ENCODE peak calls at places on chromosomes 1 and 21, in seven cellular contexts. One of them, this sample, is unnamed.

GRCh38 chr21:32083175-32083574 is 195.7 kb downstream of the MIS18A start:
- DNase-seq in activated CD8-positive, alpha-beta T cell treated with anti-CD3 and anti-CD28 coated beads for 36 hours: no peak
- DNase-seq in H1: no peak
- DNase-seq in chondrocyte: no peak
- DNase-seq in hepatocyte: no peak
- DNase-seq in mammary epithelial cell: no peak
- DNase-seq in colonic mucosa: no peak
- DNase-seq in this sample: no peak

GRCh38 chr1:57325117-57325516 is 98.7 kb downstream of the DAB1 start:
- DNase-seq in hepatocyte: peak; percentile 10
- DNase-seq in colonic mucosa: no peak
- DNase-seq in H1: no peak
- DNase-seq in activated CD8-positive, alpha-beta T cell treated with anti-CD3 and anti-CD28 coated beads for 36 hours: no peak
- DNase-seq in chondrocyte: no peak
- DNase-seq in mammary epithelial cell: no peak
- DNase-seq in this sample: no peak

GRCh38 chr1:235710665-235711064 is 61.1 kb upstream of the GNG4 start:
- DNase-seq in hepatocyte: no peak
- DNase-seq in activated CD8-positive, alpha-beta T cell treated with anti-CD3 and anti-CD28 coated beads for 36 hours: no peak
- DNase-seq in colonic mucosa: no peak
- DNase-seq in mammary epithelial cell: no peak
- DNase-seq in H1: no peak
- DNase-seq in chondrocyte: no peak
- DNase-seq in this sample: no peak

GRCh38 chr1:17228619-17229018 is 20.3 kb upstream of the PADI3 start:
- DNase-seq in colonic mucosa: no peak
- DNase-seq in H1: no peak
- DNase-seq in chondrocyte: no peak
- DNase-seq in mammary epithelial cell: no peak
- DNase-seq in hepatocyte: no peak
- DNase-seq in activated CD8-positive, alpha-beta T cell treated with anti-CD3 and anti-CD28 coated beads for 36 hours: no peak
- DNase-seq in this sample: no peak

GRCh38 chr21:45643021-45643980 is at the start of gene PCBP3:
- DNase-seq in H1: peak; percentile 86
- DNase-seq in hepatocyte: peak; percentile 97
- DNase-seq in mammary epithelial cell: peak; percentile 81
- DNase-seq in colonic mucosa: peak; percentile 98
- DNase-seq in activated CD8-positive, alpha-beta T cell treated with anti-CD3 and anti-CD28 coated beads for 36 hours: peak; percentile 98
- DNase-seq in chondrocyte: no peak
- DNase-seq in this sample: peak; percentile 97

GRCh38 chr1:185681034-185681633 is 53.1 kb upstream of the HMCN1 start:
- DNase-seq in colonic mucosa: peak; percentile 47
- DNase-seq in hepatocyte: peak; percentile 59
- DNase-seq in mammary epithelial cell: peak; percentile 41
- DNase-seq in chondrocyte: no peak
- DNase-seq in activated CD8-positive, alpha-beta T cell treated with anti-CD3 and anti-CD28 coated beads for 36 hours: peak; percentile 22
- DNase-seq in H1: no peak
- DNase-seq in this sample: no peak

GRCh38 chr21:32578107-32578691 is 7.1 kb downstream of the TCP10L start:
- DNase-seq in activated CD8-positive, alpha-beta T cell treated with anti-CD3 and anti-CD28 coated beads for 36 hours: peak; percentile 59
- DNase-seq in chondrocyte: no peak
- DNase-seq in mammary epithelial cell: peak; percentile 5
- DNase-seq in hepatocyte: no peak
- DNase-seq in H1: peak; percentile 23
- DNase-seq in colonic mucosa: peak; percentile 36
- DNase-seq in this sample: no peak

GRCh38 chr1:24696033-24696755 is 49.1 kb upstream of the CLIC4 start:
- DNase-seq in mammary epithelial cell: no peak
- DNase-seq in chondrocyte: no peak
- DNase-seq in H1: no peak
- DNase-seq in activated CD8-positive, alpha-beta T cell treated with anti-CD3 and anti-CD28 coated beads for 36 hours: no peak
- DNase-seq in colonic mucosa: no peak
- DNase-seq in hepatocyte: no peak
- DNase-seq in this sample: no peak

GRCh38 chr1:153122831-153123421 is 9.6 kb upstream of the SPRR2F start:
- DNase-seq in activated CD8-positive, alpha-beta T cell treated with anti-CD3 and anti-CD28 coated beads for 36 hours: no peak
- DNase-seq in hepatocyte: peak; percentile 8
- DNase-seq in colonic mucosa: no peak
- DNase-seq in mammary epithelial cell: peak; percentile 97
- DNase-seq in H1: peak; percentile 27
- DNase-seq in chondrocyte: no peak
- DNase-seq in this sample: peak; percentile 3

GRCh38 chr1:199403421-199404116 is 623.9 kb upstream of the NR5A2 start:
- DNase-seq in mammary epithelial cell: no peak
- DNase-seq in H1: no peak
- DNase-seq in activated CD8-positive, alpha-beta T cell treated with anti-CD3 and anti-CD28 coated beads for 36 hours: no peak
- DNase-seq in chondrocyte: no peak
- DNase-seq in hepatocyte: no peak
- DNase-seq in colonic mucosa: no peak
- DNase-seq in this sample: no peak
- TF ChIP-seq CTCF in mammary epithelial cell: no peak
- TF ChIP-seq CTCF in H1: no peak
- TF ChIP-seq CTCF in activated CD8-positive, alpha-beta T cell treated with anti-CD3 and anti-CD28 coated beads for 36 hours: no peak
- TF ChIP-seq CTCF in chondrocyte: peak; percentile 22
- TF ChIP-seq CTCF in hepatocyte: no peak
- TF ChIP-seq CTCF in colonic mucosa: no peak
- TF ChIP-seq CTCF in this sample: no peak

GRCh38 chr1:1305300-1306069 is 2.2 kb downstream of the ACAP3 start:
- DNase-seq in chondrocyte: no peak
- DNase-seq in colonic mucosa: peak; percentile 92
- DNase-seq in activated CD8-positive, alpha-beta T cell treated with anti-CD3 and anti-CD28 coated beads for 36 hours: peak; percentile 90
- DNase-seq in mammary epithelial cell: peak; percentile 73
- DNase-seq in hepatocyte: peak; percentile 90
- DNase-seq in H1: no peak
- DNase-seq in this sample: peak; percentile 85
- TF ChIP-seq CTCF in chondrocyte: peak; percentile 28
- TF ChIP-seq CTCF in colonic mucosa: no peak
- TF ChIP-seq CTCF in activated CD8-positive, alpha-beta T cell treated with anti-CD3 and anti-CD28 coated beads for 36 hours: no peak
- TF ChIP-seq CTCF in mammary epithelial cell: peak; percentile 33
- TF ChIP-seq CTCF in hepatocyte: peak; percentile 11
- TF ChIP-seq CTCF in H1: no peak
- TF ChIP-seq CTCF in this sample: peak; percentile 21

DNA sequence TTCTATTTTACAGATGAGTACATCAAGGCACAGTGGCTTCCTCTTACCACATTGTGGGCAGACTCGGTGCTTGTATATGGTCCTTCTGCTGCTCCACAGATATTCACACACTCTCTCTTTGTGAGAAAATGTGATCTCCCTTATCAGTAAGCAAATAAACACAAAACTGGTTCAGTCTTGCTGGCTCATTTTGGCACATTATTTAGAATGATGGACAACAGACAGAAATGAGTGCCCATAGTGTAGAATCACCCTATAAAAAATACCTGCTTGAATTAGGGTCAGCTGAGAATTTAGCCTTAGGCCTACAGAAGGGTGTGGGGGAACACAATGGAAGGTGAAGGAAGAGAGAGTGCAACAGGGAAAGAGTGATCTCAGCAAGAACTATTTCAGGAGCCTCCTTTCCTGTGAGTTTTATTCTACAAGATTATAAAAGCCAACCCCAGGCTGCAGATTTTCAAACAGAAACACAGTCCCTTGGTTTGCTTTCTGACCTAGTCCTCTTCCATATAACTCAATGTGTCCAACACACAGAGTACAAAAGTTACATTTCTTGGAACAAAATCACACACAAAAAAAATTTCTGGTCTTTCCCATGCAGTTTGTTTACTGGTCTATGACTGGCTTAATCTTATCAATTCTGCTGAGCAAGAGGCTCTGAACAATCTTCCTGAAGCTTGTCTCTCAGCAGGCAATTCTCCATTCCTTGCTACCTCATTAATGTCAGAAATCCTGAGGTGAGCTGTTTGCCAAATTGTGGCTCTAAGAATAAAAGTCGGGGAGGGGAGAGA is 423.3 kb downstream of the HLX start:
- DNase-seq in mammary epithelial cell: no peak
- DNase-seq in colonic mucosa: no peak
- DNase-seq in chondrocyte: no peak
- DNase-seq in H1: no peak
- DNase-seq in hepatocyte: no peak
- DNase-seq in activated CD8-positive, alpha-beta T cell treated with anti-CD3 and anti-CD28 coated beads for 36 hours: no peak
- DNase-seq in this sample: no peak
- TF ChIP-seq CTCF in mammary epithelial cell: no peak
- TF ChIP-seq CTCF in colonic mucosa: no peak
- TF ChIP-seq CTCF in chondrocyte: no peak
- TF ChIP-seq CTCF in H1: no peak
- TF ChIP-seq CTCF in hepatocyte: no peak
- TF ChIP-seq CTCF in activated CD8-positive, alpha-beta T cell treated with anti-CD3 and anti-CD28 coated beads for 36 hours: no peak
- TF ChIP-seq CTCF in this sample: no peak

GRCh38 chr21:36169465-36170128 is 13.0 kb downstream of the DOP1B start:
- DNase-seq in activated CD8-positive, alpha-beta T cell treated with anti-CD3 and anti-CD28 coated beads for 36 hours: peak; percentile 26
- DNase-seq in H1: no peak
- DNase-seq in colonic mucosa: no peak
- DNase-seq in hepatocyte: no peak
- DNase-seq in chondrocyte: peak; percentile 46
- DNase-seq in mammary epithelial cell: no peak
- DNase-seq in this sample: no peak
- TF ChIP-seq CTCF in activated CD8-positive, alpha-beta T cell treated with anti-CD3 and anti-CD28 coated beads for 36 hours: no peak
- TF ChIP-seq CTCF in H1: peak; percentile 49
- TF ChIP-seq CTCF in colonic mucosa: no peak
- TF ChIP-seq CTCF in hepatocyte: no peak
- TF ChIP-seq CTCF in chondrocyte: peak; percentile 22
- TF ChIP-seq CTCF in mammary epithelial cell: no peak
- TF ChIP-seq CTCF in this sample: no peak

DNA sequence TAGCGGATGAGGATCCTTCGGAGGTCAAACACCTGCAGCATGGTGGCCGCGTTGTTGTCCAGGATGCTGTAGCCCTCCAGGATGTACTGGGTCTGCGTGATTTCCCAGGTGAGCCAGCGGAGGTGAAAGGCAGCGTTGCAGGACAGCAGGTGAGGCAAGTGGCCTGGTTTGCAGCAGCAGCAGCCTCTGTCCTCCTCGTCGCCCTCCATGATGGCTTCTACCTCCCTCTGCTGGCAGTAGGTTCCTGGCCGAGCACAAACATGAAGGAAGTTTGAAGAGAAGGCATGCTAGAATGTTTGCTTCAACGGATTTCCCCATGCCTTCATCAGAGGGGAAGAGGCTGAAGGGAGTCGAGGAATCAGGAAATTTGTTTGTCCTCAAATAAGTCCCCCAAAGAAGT is 74.7 kb downstream of the NTPCR start:
- DNase-seq in colonic mucosa: peak; percentile 77
- DNase-seq in chondrocyte: no peak
- DNase-seq in hepatocyte: peak; percentile 72
- DNase-seq in H1: peak; percentile 50
- DNase-seq in activated CD8-positive, alpha-beta T cell treated with anti-CD3 and anti-CD28 coated beads for 36 hours: peak; percentile 20
- DNase-seq in mammary epithelial cell: no peak
- DNase-seq in this sample: peak; percentile 24
- TF ChIP-seq CTCF in colonic mucosa: peak; percentile 50
- TF ChIP-seq CTCF in chondrocyte: peak; percentile 72
- TF ChIP-seq CTCF in hepatocyte: peak; percentile 58
- TF ChIP-seq CTCF in H1: peak; percentile 73
- TF ChIP-seq CTCF in activated CD8-positive, alpha-beta T cell treated with anti-CD3 and anti-CD28 coated beads for 36 hours: no peak
- TF ChIP-seq CTCF in mammary epithelial cell: no peak
- TF ChIP-seq CTCF in this sample: peak; percentile 44

GRCh38 chr21:37904879-37905278 is 11.4 kb downstream of the KCNJ6 start:
- DNase-seq in H1: no peak
- DNase-seq in chondrocyte: no peak
- DNase-seq in activated CD8-positive, alpha-beta T cell treated with anti-CD3 and anti-CD28 coated beads for 36 hours: no peak
- DNase-seq in colonic mucosa: no peak
- DNase-seq in mammary epithelial cell: no peak
- DNase-seq in hepatocyte: no peak
- DNase-seq in this sample: no peak

GRCh38 chr21:37905291-37905690 is 11.0 kb downstream of the KCNJ6 start:
- DNase-seq in chondrocyte: no peak
- DNase-seq in colonic mucosa: no peak
- DNase-seq in hepatocyte: no peak
- DNase-seq in activated CD8-positive, alpha-beta T cell treated with anti-CD3 and anti-CD28 coated beads for 36 hours: no peak
- DNase-seq in mammary epithelial cell: no peak
- DNase-seq in H1: no peak
- DNase-seq in this sample: no peak

GRCh38 chr21:37907076-37907475 is 9.2 kb downstream of the KCNJ6 start:
- DNase-seq in chondrocyte: no peak
- DNase-seq in hepatocyte: no peak
- DNase-seq in H1: no peak
- DNase-seq in mammary epithelial cell: peak; percentile 8
- DNase-seq in activated CD8-positive, alpha-beta T cell treated with anti-CD3 and anti-CD28 coated beads for 36 hours: no peak
- DNase-seq in colonic mucosa: no peak
- DNase-seq in this sample: no peak

GRCh38 chr21:37909936-37910335 is 6.3 kb downstream of the KCNJ6 start:
- DNase-seq in mammary epithelial cell: no peak
- DNase-seq in activated CD8-positive, alpha-beta T cell treated with anti-CD3 and anti-CD28 coated beads for 36 hours: no peak
- DNase-seq in colonic mucosa: no peak
- DNase-seq in chondrocyte: no peak
- DNase-seq in hepatocyte: no peak
- DNase-seq in H1: no peak
- DNase-seq in this sample: no peak

DNA sequence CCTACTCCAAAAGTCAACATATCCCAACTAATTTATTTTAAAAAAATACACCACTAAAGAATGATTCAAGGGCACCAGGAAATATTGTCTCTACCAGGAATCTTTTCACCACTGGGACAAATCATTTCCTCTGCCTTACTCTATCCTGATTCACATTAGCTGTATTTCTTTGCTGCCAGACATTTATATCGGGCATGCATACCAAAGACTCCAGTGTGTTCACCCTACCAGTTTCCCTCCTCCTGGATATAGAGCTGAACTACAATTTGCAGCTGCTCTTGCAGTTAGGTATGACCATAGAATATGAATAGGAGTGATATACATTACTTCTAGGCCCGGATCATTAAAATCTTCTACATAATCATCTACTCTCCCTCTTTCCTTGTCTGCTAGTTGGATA is 7.6 kb downstream of the KCNJ6 start:
- DNase-seq in H1: no peak
- DNase-seq in colonic mucosa: no peak
- DNase-seq in activated CD8-positive, alpha-beta T cell treated with anti-CD3 and anti-CD28 coated beads for 36 hours: no peak
- DNase-seq in hepatocyte: no peak
- DNase-seq in chondrocyte: no peak
- DNase-seq in mammary epithelial cell: no peak
- DNase-seq in this sample: no peak
- TF ChIP-seq CTCF in H1: no peak
- TF ChIP-seq CTCF in colonic mucosa: no peak
- TF ChIP-seq CTCF in activated CD8-positive, alpha-beta T cell treated with anti-CD3 and anti-CD28 coated beads for 36 hours: no peak
- TF ChIP-seq CTCF in hepatocyte: no peak
- TF ChIP-seq CTCF in chondrocyte: peak; percentile 25
- TF ChIP-seq CTCF in mammary epithelial cell: no peak
- TF ChIP-seq CTCF in this sample: no peak

GRCh38 chr1:37323486-37324377 is 150.6 kb upstream of the ZC3H12A start:
- DNase-seq in activated CD8-positive, alpha-beta T cell treated with anti-CD3 and anti-CD28 coated beads for 36 hours: peak; percentile 45
- DNase-seq in H1: peak; percentile 44
- DNase-seq in hepatocyte: peak; percentile 28
- DNase-seq in mammary epithelial cell: peak; percentile 11
- DNase-seq in colonic mucosa: peak; percentile 29
- DNase-seq in chondrocyte: no peak
- DNase-seq in this sample: peak; percentile 81
- TF ChIP-seq CTCF in activated CD8-positive, alpha-beta T cell treated with anti-CD3 and anti-CD28 coated beads for 36 hours: peak; percentile 93
- TF ChIP-seq CTCF in H1: peak; percentile 67
- TF ChIP-seq CTCF in hepatocyte: peak; percentile 62
- TF ChIP-seq CTCF in mammary epithelial cell: peak; percentile 79
- TF ChIP-seq CTCF in colonic mucosa: peak; percentile 55
- TF ChIP-seq CTCF in chondrocyte: peak; percentile 68
- TF ChIP-seq CTCF in this sample: peak; percentile 78

GRCh38 chr1:64913361-64914015 is 52.9 kb downstream of the JAK1 start:
- DNase-seq in colonic mucosa: no peak
- DNase-seq in activated CD8-positive, alpha-beta T cell treated with anti-CD3 and anti-CD28 coated beads for 36 hours: no peak
- DNase-seq in chondrocyte: no peak
- DNase-seq in H1: no peak
- DNase-seq in mammary epithelial cell: no peak
- DNase-seq in hepatocyte: no peak
- DNase-seq in this sample: no peak
- TF ChIP-seq CTCF in colonic mucosa: no peak
- TF ChIP-seq CTCF in activated CD8-positive, alpha-beta T cell treated with anti-CD3 and anti-CD28 coated beads for 36 hours: no peak
- TF ChIP-seq CTCF in chondrocyte: no peak
- TF ChIP-seq CTCF in H1: no peak
- TF ChIP-seq CTCF in mammary epithelial cell: no peak
- TF ChIP-seq CTCF in hepatocyte: no peak
- TF ChIP-seq CTCF in this sample: no peak

GRCh38 chr1:23354260-23354659 is 10.2 kb upstream of the HNRNPR start:
- DNase-seq in chondrocyte: no peak
- DNase-seq in hepatocyte: no peak
- DNase-seq in mammary epithelial cell: no peak
- DNase-seq in colonic mucosa: no peak
- DNase-seq in H1: no peak
- DNase-seq in activated CD8-positive, alpha-beta T cell treated with anti-CD3 and anti-CD28 coated beads for 36 hours: peak; percentile 55
- DNase-seq in this sample: no peak
- TF ChIP-seq CTCF in chondrocyte: peak; percentile 31
- TF ChIP-seq CTCF in hepatocyte: no peak
- TF ChIP-seq CTCF in mammary epithelial cell: no peak
- TF ChIP-seq CTCF in colonic mucosa: no peak
- TF ChIP-seq CTCF in H1: no peak
- TF ChIP-seq CTCF in activated CD8-positive, alpha-beta T cell treated with anti-CD3 and anti-CD28 coated beads for 36 hours: no peak
- TF ChIP-seq CTCF in this sample: no peak